ENCODE peak calls at places on chromosome 16, in ten cellular contexts. Z is fibroblast of lung; U is sigmoid colon; F is H9; H is GM10248; T is brain microvascular endothelial cell; G is CD8-positive, alpha-beta T cell; P is stomach; C is A673; R is psoas muscle. Q is an unnamed sample.

GRCh38 chr16:17205279-17206139 is 265.3 kb downstream of the XYLT1 start:
- DNase-seq in Z (peak; percentile 57), U (no peak), F (peak; percentile 48), H (no peak), T (no peak), G (no peak), P (peak; percentile 29), C (no peak), R (no peak), Q (no peak)

GRCh38 chr16:1056196-1056595 is 16.4 kb upstream of the SSTR5 start:
- DNase-seq in Z (no peak), U (no peak), F (no peak), H (no peak), T (no peak), G (no peak), P (no peak), C (no peak), R (no peak), Q (no peak)

GRCh38 chr16:22123759-22124490 is 31.6 kb downstream of the VWA3A start:
- DNase-seq in Z (no peak), U (no peak), F (no peak), H (no peak), T (no peak), G (no peak), P (no peak), C (no peak), R (no peak), Q (no peak)

GRCh38 chr16:4927661-4928060 is 9.3 kb downstream of the PPL start:
- DNase-seq in Z (no peak), U (no peak), F (no peak), H (no peak), T (no peak), G (no peak), P (no peak), C (no peak), R (no peak), Q (no peak)

GRCh38 chr16:27449434-27450188 is 47.6 kb downstream of the IL21R start:
- DNase-seq in Z (no peak), U (no peak), F (no peak), H (peak; percentile 86), T (no peak), G (peak; percentile 79), P (peak; percentile 43), C (no peak), R (no peak), Q (peak; percentile 27)

GRCh38 chr16:17395849-17396480 is 74.8 kb downstream of the XYLT1 start:
- DNase-seq in Z (peak; percentile 32), U (peak; percentile 88), F (no peak), H (no peak), T (no peak), G (no peak), P (peak; percentile 49), C (no peak), R (no peak), Q (no peak)

GRCh38 chr16:17238285-17239028 is 232.3 kb downstream of the XYLT1 start:
- DNase-seq in Z (no peak), U (no peak), F (no peak), H (no peak), T (no peak), G (no peak), P (no peak), C (no peak), R (no peak), Q (no peak)

GRCh38 chr16:66273644-66274334 is 92.7 kb upstream of the CDH5 start:
- DNase-seq in Z (peak; percentile 61), U (no peak), F (peak; percentile 55), H (no peak), T (no peak), G (peak; percentile 34), P (no peak), C (no peak), R (no peak), Q (no peak)

GRCh38 chr16:19468300-19468699 is 50.6 kb downstream of the TMC5 start:
- DNase-seq in Z (no peak), U (no peak), F (no peak), H (no peak), T (no peak), G (no peak), P (no peak), C (no peak), R (no peak), Q (no peak)

GRCh38 chr16:4461250-4462085 is 13.0 kb downstream of the NMRAL1 start:
- DNase-seq in Z (no peak), U (no peak), F (peak; percentile 69), H (no peak), T (no peak), G (no peak), P (no peak), C (peak; percentile 37), R (no peak), Q (peak; percentile 23)

GRCh38 chr16:64437706-64438329 is 684.0 kb downstream of the CDH11 start:
- DNase-seq in Z (no peak), U (no peak), F (peak; percentile 28), H (no peak), T (no peak), G (no peak), P (no peak), C (no peak), R (no peak), Q (no peak)

DNA sequence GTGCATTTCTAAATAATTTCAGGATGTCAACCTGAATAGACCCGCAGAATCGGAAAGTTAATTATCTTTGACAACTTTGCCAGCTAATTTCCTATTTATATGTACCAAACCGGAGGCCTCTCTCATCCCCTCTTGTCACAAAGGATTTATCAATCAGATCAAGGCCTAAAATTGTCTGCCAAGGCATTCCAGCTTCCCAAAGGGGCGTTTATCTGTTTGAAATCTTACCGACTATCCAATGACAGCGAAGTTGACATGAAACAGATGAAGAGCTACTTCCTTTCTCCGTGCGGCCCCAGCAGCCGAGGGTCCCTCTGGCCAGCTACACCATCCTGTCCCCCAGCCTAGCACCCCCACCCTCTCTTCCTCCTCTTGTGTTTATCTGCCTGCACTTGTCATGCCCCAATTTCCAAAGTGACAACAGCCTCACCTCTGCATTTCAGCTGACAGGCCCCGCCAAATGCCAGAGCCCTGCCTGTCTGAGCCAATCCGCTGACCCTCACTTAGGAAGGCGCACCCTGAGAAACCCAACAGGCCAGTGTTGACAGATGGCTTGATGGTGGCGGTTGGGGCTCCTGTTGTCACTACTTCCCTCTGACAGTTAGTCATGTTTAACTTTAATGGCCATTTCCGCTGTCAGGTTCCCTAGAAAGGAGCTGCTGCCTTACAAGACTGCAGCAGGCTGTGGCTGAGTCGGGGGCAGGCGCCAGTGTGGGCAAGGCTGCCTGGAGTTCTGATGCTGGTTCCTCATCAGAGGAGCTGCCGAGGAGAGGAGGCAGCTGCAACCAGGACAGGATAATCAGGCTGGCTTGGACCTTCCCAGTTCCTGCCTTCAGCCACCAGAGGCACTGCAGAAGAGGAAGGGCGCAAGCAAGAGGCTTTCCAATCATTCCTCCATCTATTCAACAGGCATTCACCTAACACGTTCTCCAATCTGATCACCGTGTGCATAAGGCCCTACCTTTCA is 223.4 kb upstream of the DYNLRB2 start:
- DNase-seq in Z (no peak), U (no peak), F (peak; percentile 77), H (no peak), T (no peak), G (no peak), P (no peak), C (peak; percentile 1), R (no peak), Q (peak; percentile 14)
- TF ChIP-seq CTCF in Z (peak; percentile 64), U (no peak), F (peak; percentile 68), H (no peak), T (peak; percentile 66), G (no peak), P (no peak), C (no peak), R (no peak), Q (peak; percentile 29)

DNA sequence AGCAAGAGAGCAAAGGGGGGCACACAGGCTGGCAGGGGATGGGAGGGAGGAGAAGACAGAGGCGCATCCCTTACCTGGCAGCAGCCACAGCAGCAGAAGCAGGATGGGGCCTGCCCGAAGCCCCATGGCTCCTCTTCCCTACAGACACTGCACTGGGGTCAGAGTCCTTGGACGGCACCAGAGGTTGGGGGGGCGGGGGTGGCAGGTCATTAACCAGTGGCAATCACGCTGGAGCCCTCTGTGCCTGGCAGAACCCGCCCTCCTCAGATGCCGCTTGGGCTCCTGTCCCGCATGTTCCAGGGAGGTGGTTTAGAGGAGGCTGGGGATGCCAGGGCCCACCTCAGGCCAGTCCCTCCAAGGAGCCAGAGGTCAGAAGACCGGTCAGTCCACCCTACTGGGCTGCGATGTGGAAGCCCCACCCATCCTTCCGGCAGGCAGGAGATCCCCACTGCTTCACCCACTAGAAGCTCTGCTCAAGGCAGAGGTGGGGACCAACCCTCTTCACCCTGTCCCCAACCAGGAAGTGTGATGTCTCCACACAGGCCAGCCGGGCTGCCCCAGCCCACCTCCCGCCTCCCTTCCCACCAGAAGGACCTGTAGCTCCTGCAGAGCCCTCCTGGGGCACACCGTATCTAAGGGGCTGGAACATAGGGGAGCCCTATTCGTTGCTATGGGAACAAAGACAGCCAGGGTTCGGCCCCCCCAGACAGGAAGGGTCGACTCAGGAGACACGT is 11.7 kb downstream of the ZG16B start:
- DNase-seq in Z (no peak), U (peak; percentile 58), F (no peak), H (no peak), T (no peak), G (no peak), P (no peak), C (no peak), R (peak; percentile 44), Q (no peak)
- TF ChIP-seq CTCF in Z (no peak), U (no peak), F (no peak), H (no peak), T (no peak), G (no peak), P (no peak), C (no peak), R (no peak), Q (no peak)

GRCh38 chr16:84925773-84926372 is 85.5 kb downstream of the ZDHHC7 start:
- DNase-seq in Z (no peak), U (peak; percentile 66), F (no peak), H (no peak), T (no peak), G (no peak), P (no peak), C (no peak), R (no peak), Q (no peak)
- TF ChIP-seq CTCF in Z (no peak), U (no peak), F (no peak), H (no peak), T (no peak), G (no peak), P (no peak), C (no peak), R (no peak), Q (no peak)

DNA sequence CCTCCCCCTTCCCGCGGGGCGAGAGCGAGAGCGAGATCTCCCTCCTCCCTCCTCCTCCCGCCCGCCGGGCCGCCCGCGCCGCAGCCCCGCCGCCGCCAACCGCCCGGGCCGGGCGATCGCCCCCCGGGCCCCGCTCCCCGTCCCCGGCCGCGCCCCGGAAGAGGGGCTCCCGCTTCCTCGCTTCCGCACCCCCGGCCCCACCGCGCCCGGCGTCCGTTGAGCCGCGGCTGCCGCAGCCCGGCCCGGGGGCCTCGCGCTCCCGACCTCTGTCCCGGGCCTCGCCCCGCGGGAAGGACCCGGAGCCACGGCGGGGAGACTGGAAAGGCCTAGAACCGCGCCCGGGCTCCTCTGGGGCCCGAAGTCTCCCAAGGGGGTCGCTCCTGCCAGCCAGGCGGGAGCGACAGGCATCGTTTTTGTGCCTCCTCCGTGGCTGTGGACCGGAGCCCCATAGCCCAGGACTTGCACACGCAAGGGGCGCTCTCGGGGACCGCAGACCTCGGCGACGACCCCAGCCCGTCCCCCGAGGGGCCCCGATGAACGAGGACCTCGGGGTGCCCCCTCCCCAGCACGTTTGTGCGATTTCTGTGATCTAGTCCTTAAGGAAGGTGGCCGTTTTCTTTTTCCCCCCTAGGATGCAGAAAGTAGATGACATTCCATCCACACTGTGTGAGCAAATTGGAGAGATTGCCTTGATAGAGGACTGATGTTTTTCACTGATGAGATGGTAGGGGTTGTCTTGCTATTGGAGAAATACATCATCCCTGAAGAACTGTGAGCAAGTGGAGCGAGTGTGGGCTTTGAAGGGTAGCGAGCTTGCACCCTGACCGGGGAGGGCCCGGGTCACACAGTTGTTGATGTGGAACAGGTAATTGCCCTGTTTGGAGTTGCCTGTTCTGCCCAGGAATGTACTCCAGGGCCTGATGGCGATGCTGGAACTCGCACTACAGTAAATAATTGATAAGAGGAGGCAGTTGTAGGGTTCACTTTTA is 610 bp downstream of the BANP start:
- DNase-seq in Z (peak; percentile 9), U (no peak), F (no peak), H (no peak), T (no peak), G (no peak), P (no peak), C (peak; percentile 38), R (peak; percentile 72), Q (peak; percentile 47)
- TF ChIP-seq CTCF in Z (peak; percentile 10), U (no peak), F (peak; percentile 40), H (no peak), T (peak; percentile 49), G (no peak), P (no peak), C (peak; percentile 28), R (no peak), Q (no peak)

Q was measured in nephron progenitor cell.